ENCODE peak calls at places on chromosomes 2 and 18, in five cellular contexts. X is B cell; R is NCI-H1694; A is foreskin fibroblast; P is stimulated activated CD4-positive, alpha-beta T cell treated with anti-CD3 and anti-CD28 coated beads, Interleukin-2, amount 100 ng/mL, for 48 hours. C is an unnamed sample.

GRCh38 chr2:37558622-37559021 is 112.8 kb downstream of the CDC42EP3 start:
- DNase-seq in R (no peak), A (no peak), P (no peak), X (peak; percentile 34), C (no peak)

GRCh38 chr18:46289458-46289857 is 185.3 kb downstream of the HAUS1 start:
- DNase-seq in R (no peak), P (no peak), A (no peak), X (no peak), C (no peak)

GRCh38 chr2:37323770-37324535 is 680 bp downstream of the PRKD3 start:
- DNase-seq in R (no peak), A (no peak), P (peak; percentile 30), X (peak; percentile 58), C (no peak)

GRCh38 chr2:157840568-157841156 is 35.5 kb downstream of the ACVR1 start:
- DNase-seq in R (peak; percentile 39), X (no peak), A (no peak), P (no peak), C (peak; percentile 77)

GRCh38 chr2:210963386-210963785 is 407.0 kb downstream of the CPS1 start:
- DNase-seq in X (no peak), R (no peak), P (no peak), A (no peak), C (no peak)

GRCh38 chr2:181123798-181124217 is 143.4 kb downstream of the UBE2E3 start:
- DNase-seq in A (no peak), R (no peak), X (peak; percentile 52), P (no peak), C (no peak)

GRCh38 chr2:135951071-135951583 is 34.3 kb downstream of the DARS1 start:
- DNase-seq in X (no peak), P (no peak), A (no peak), R (no peak), C (no peak)

GRCh38 chr2:11362781-11363099 is 18.3 kb upstream of the ROCK2 start:
- DNase-seq in A (no peak), R (no peak), P (no peak), X (no peak), C (no peak)

GRCh38 chr18:49959176-49959575 is 145.8 kb upstream of the ACAA2 start:
- DNase-seq in X (no peak), A (no peak), P (no peak), R (no peak), C (no peak)

GRCh38 chr2:163045830-163046229 is 207.3 kb upstream of the KCNH7 start:
- DNase-seq in P (no peak), X (no peak), A (no peak), R (no peak), C (no peak)

GRCh38 chr2:234289789-234290188 is 207.1 kb downstream of the ARL4C start:
- DNase-seq in R (no peak), A (peak; percentile 89), P (no peak), X (no peak), C (no peak)

GRCh38 chr2:223247136-223247535 is 195.1 kb downstream of the KCNE4 start:
- DNase-seq in A (peak; percentile 11), R (peak; percentile 25), X (no peak), P (no peak), C (peak; percentile 13)

GRCh38 chr2:219020604-219021365 is 20.5 kb downstream of the CFAP65 start:
- DNase-seq in X (no peak), A (no peak), R (no peak), P (no peak), C (no peak)

GRCh38 chr18:26792661-26793060 is 72.8 kb downstream of the AQP4 start:
- DNase-seq in A (no peak), P (no peak), X (no peak), R (no peak), C (no peak)

GRCh38 chr2:78977661-78978145 is 47.8 kb upstream of the REG3G start:
- DNase-seq in A (no peak), P (no peak), X (peak; percentile 22), R (no peak), C (no peak)

GRCh38 chr2:2847131-2847740 is 516.2 kb upstream of the MYT1L start:
- DNase-seq in X (no peak), R (peak; percentile 98), P (no peak), A (no peak), C (peak; percentile 67)

GRCh38 chr2:239853121-239853520 is 172.0 kb downstream of the NDUFA10 start:
- DNase-seq in R (no peak), P (no peak), A (no peak), X (no peak), C (no peak)

GRCh38 chr2:236656721-236657120 is 87.1 kb downstream of the ACKR3 start:
- DNase-seq in P (no peak), X (no peak), R (no peak), A (no peak), C (no peak)

GRCh38 chr18:21513741-21514140 is 86.8 kb downstream of the ESCO1 start:
- DNase-seq in R (no peak), P (no peak), X (no peak), A (no peak), C (no peak)

GRCh38 chr2:164841719-164842623 is at the start of gene COBLL1:
- DNase-seq in X (peak; percentile 74), R (peak; percentile 78), A (peak; percentile 29), P (peak; percentile 14), C (peak; percentile 40)

GRCh38 chr18:63440219-63440618 is 17.9 kb upstream of the VPS4B start:
- DNase-seq in X (no peak), P (no peak), A (peak; percentile 53), R (no peak), C (no peak)

GRCh38 chr2:116074161-116074560 is 1631.7 kb downstream of the DPP10 start:
- DNase-seq in P (no peak), A (no peak), R (no peak), X (no peak), C (no peak)

GRCh38 chr2:36680012-36680411 is 16.5 kb upstream of the VIT start:
- DNase-seq in A (no peak), R (no peak), X (no peak), P (no peak), C (no peak)

GRCh38 chr18:58997811-58998337 is 133.2 kb downstream of the ZNF532 start:
- DNase-seq in X (no peak), R (no peak), A (peak; percentile 88), P (no peak), C (no peak)

GRCh38 chr2:218726004-218726574 is 15.5 kb downstream of the TTLL4 start:
- DNase-seq in A (no peak), P (no peak), X (no peak), R (no peak), C (no peak)

GRCh38 chr2:36655456-36655855 is 41.1 kb upstream of the VIT start:
- DNase-seq in R (no peak), A (peak; percentile 43), P (no peak), X (no peak), C (no peak)

GRCh38 chr2:64679673-64680425 is 26.1 kb upstream of the SERTAD2 start:
- DNase-seq in A (no peak), X (no peak), P (no peak), R (peak; percentile 18), C (no peak)

GRCh38 chr2:191578031-191578430 is 99.9 kb upstream of the NABP1 start:
- DNase-seq in X (no peak), P (no peak), R (no peak), A (no peak), C (no peak)

GRCh38 chr18:62952807-62953206 is 237.5 kb downstream of the PHLPP1 start:
- DNase-seq in P (no peak), R (no peak), A (no peak), X (no peak), C (no peak)

GRCh38 chr2:85497944-85498630 is 40.9 kb upstream of the MAT2A start:
- DNase-seq in R (no peak), P (no peak), X (no peak), A (no peak), C (no peak)

GRCh38 chr2:223970343-223971128 is 13.3 kb downstream of the MRPL44 start:
- DNase-seq in X (peak; percentile 72), A (peak; percentile 47), P (peak; percentile 66), R (peak; percentile 63), C (peak; percentile 78)

GRCh38 chr18:48623468-48624220 is 84.8 kb downstream of the CTIF start:
- DNase-seq in R (no peak), X (no peak), A (peak; percentile 59), P (no peak), C (no peak)